ENCODE peak calls at places on chromosomes 11 and 22, in seven cellular contexts. G, Q, A, H, O, F and K are unnamed samples.

GRCh38 chr11:82960000-82960778 is 58.7 kb downstream of the DDIAS start:
- DNase-seq in G (no peak), F (no peak), O (no peak), A (no peak), Q (no peak), H (peak), K (no peak)

GRCh38 chr11:10605941-10606381 is 37.5 kb upstream of the LYVE1 start:
- DNase-seq in H (no peak), O (peak), G (no peak), A (no peak), F (no peak), Q (no peak), K (no peak)

GRCh38 chr11:8017894-8018741 is 31.0 kb downstream of the EIF3F start:
- DNase-seq in A (peak), F (no peak), H (no peak), O (no peak), G (no peak), Q (no peak), K (no peak)

GRCh38 chr11:118226781-118227180 is 2.0 kb upstream of the JAML start:
- DNase-seq in F (no peak), Q (no peak), O (no peak), G (no peak), H (no peak), A (no peak), K (no peak)

GRCh38 chr22:24067587-24068376 is 56.7 kb downstream of the CABIN1 start:
- DNase-seq in O (no peak), F (no peak), G (no peak), Q (no peak), H (no peak), A (no peak), K (no peak)

GRCh38 chr22:19138217-19139000 is 6.0 kb downstream of the ESS2 start:
- DNase-seq in G (no peak), F (no peak), O (no peak), A (no peak), H (no peak), Q (no peak), K (no peak)

GRCh38 chr11:63670738-63671321 is 346 bp downstream of the ATL3 start:
- DNase-seq in G (no peak), Q (no peak), H (no peak), A (peak), F (peak), O (no peak), K (peak)

GRCh38 chr11:96207459-96208449 is 135.2 kb downstream of the MAML2 start:
- DNase-seq in A (no peak), O (peak), F (peak), G (no peak), Q (no peak), H (no peak), K (no peak)

GRCh38 chr11:29282088-29282487 is 734.7 kb downstream of the KCNA4 start:
- DNase-seq in O (peak), F (no peak), A (no peak), Q (no peak), G (peak), H (no peak), K (no peak)

GRCh38 chr11:128179049-128179448 is 408.3 kb downstream of the ETS1 start:
- DNase-seq in O (no peak), A (no peak), Q (no peak), F (peak), G (no peak), H (no peak), K (no peak)

GRCh38 chr11:35919244-35919643 is 24.6 kb upstream of the LDLRAD3 start:
- DNase-seq in H (no peak), G (no peak), Q (no peak), F (no peak), O (no peak), A (no peak), K (no peak)

GRCh38 chr22:40593460-40594273 is 42.9 kb downstream of the MRTFA start:
- DNase-seq in G (no peak), O (peak), A (no peak), H (peak), F (peak), Q (no peak), K (no peak)

GRCh38 chr11:118911113-118911879 is 14.4 kb downstream of the BCL9L start:
- DNase-seq in A (no peak), F (no peak), H (no peak), G (no peak), O (peak), Q (peak), K (no peak)

GRCh38 chr11:41983458-41983857 is 524.0 kb upstream of the LRRC4C start:
- DNase-seq in Q (no peak), A (no peak), H (no peak), G (no peak), O (no peak), F (no peak), K (no peak)

GRCh38 chr11:79087238-79087956 is 353.4 kb downstream of the TENM4 start:
- DNase-seq in H (no peak), Q (no peak), G (no peak), A (no peak), O (peak), F (peak), K (no peak)

GRCh38 chr22:37229805-37230672 is 14.0 kb downstream of the RAC2 start:
- DNase-seq in A (no peak), O (no peak), F (no peak), H (peak), G (peak), Q (peak), K (no peak)

GRCh38 chr22:20919718-20920117 is 2.5 kb downstream of the CRKL start:
- DNase-seq in H (no peak), O (no peak), Q (peak), F (no peak), A (no peak), G (no peak), K (no peak)

GRCh38 chr11:93662177-93662575 is 694 bp downstream of the CEP295 start:
- DNase-seq in Q (no peak), G (no peak), H (no peak), F (no peak), A (no peak), O (no peak), K (no peak)

GRCh38 chr11:103529217-103529684 is 420.0 kb downstream of the DYNC2H1 start:
- DNase-seq in Q (no peak), G (no peak), A (no peak), H (no peak), O (no peak), F (no peak), K (no peak)

GRCh38 chr11:6654281-6655019 is 1.2 kb downstream of the DCHS1 start:
- DNase-seq in H (no peak), A (peak), F (peak), G (no peak), O (peak), Q (no peak), K (no peak)

GRCh38 chr22:37241351-37242142 is 2.5 kb downstream of the RAC2 start:
- DNase-seq in Q (no peak), G (no peak), O (no peak), F (peak), A (no peak), H (no peak), K (no peak)

DNA sequence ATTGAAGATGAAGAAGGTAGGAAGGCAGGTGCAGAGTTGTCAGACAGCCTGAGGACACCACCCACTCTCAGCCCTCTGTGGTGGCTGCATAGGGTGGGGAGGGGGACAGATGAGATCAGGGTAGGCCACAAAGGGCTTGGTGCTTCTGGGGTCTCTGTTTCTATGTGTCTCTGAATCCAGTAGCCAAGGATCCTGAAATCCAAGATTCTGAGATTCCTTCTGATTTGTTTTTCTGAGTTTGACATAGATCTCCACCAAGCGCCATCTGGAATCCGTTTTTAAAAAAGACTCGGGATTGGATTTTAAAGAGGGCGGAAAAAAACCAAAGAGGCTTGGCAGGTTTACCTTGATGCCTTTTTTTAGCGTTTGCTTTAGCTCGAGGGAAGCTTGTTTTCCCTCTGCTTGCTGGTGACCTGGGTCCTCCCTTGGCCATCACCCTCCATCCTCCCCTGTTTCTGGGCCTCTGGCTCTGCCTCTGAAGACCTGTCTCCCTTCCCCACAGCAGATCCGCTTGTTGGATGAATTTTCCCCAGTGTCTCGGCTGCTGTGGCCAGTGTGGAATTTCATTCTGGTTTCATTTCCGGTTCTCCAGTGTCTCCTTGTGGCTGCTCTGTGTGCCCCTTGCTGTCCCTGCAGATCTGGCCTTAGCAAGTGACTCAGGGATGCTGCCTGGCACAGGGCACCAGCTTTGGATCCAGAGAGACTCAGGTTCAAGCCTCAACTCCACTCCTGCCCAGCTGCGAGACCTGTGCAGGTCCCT is 15.0 kb downstream of the SYNGR1 start:
- DNase-seq in H (no peak), F (no peak), G (no peak), Q (no peak), A (no peak), O (no peak), K (peak)
- TF ChIP-seq JUND in H (no peak), F (no peak), G (no peak), Q (no peak), A (no peak), O (no peak), K (no peak)

GRCh38 chr11:2557381-2557780 is 112.6 kb downstream of the KCNQ1 start:
- DNase-seq in F (no peak), G (no peak), H (no peak), Q (no peak), A (no peak), O (no peak), K (no peak)
- TF ChIP-seq JUND in F (no peak), G (no peak), H (no peak), Q (no peak), A (no peak), O (no peak), K (no peak)

GRCh38 chr11:65400295-65401072 is 14.0 kb downstream of the FRMD8 start:
- DNase-seq in Q (no peak), G (no peak), H (no peak), F (no peak), A (no peak), O (no peak), K (no peak)
- TF ChIP-seq JUND in Q (no peak), G (no peak), H (no peak), F (no peak), A (no peak), O (no peak), K (no peak)

GRCh38 chr11:17531818-17532131 is 12.4 kb downstream of the USH1C start:
- DNase-seq in O (peak), G (no peak), A (no peak), H (no peak), F (no peak), Q (no peak), K (no peak)
- TF ChIP-seq JUND in O (no peak), G (no peak), A (no peak), H (no peak), F (no peak), Q (no peak), K (no peak)